ENCODE peak calls at places on chromosomes 7 and 10, in eight cellular contexts. N is left lobe of liver, D is Caco-2, B is anterior cingulate cortex, Y is NCI-H446, L is NCI-H345, A is nephron progenitor cell, I is GM18507. U is an unnamed sample.

GRCh38 chr10:32210306-32211045 is 136.5 kb downstream of the EPC1 start:
- DNase-seq in N (no peak), I (no peak), L (peak), B (no peak), A (peak), Y (no peak), D (peak), U (no peak)

GRCh38 chr7:39686261-39686924 is 63.0 kb downstream of the RALA start:
- DNase-seq in B (no peak), Y (no peak), L (no peak), A (no peak), I (peak), N (no peak), D (no peak), U (no peak)

GRCh38 chr7:92987543-92987942 is 130.2 kb downstream of the SAMD9 start:
- DNase-seq in D (no peak), A (no peak), L (no peak), B (no peak), Y (no peak), N (no peak), I (no peak), U (no peak)

GRCh38 chr7:98133621-98134266 is 27.1 kb downstream of the LMTK2 start:
- DNase-seq in A (no peak), L (no peak), B (no peak), I (no peak), D (no peak), N (no peak), Y (no peak), U (no peak)

GRCh38 chr10:103781329-103782061 is 73.9 kb downstream of the SH3PXD2A start:
- DNase-seq in N (no peak), L (peak), I (no peak), Y (no peak), B (no peak), D (peak), A (no peak), U (no peak)

GRCh38 chr7:140403878-140404564 is at the start of gene RAB19:
- DNase-seq in L (peak), A (no peak), B (no peak), D (peak), Y (no peak), N (peak), I (no peak), U (no peak)

GRCh38 chr10:958856-959255 is 27.4 kb upstream of the LARP4B start:
- DNase-seq in I (no peak), D (no peak), N (no peak), A (no peak), B (no peak), L (no peak), Y (no peak), U (no peak)

GRCh38 chr7:33137098-33137497 is 7.7 kb downstream of the BBS9 start:
- DNase-seq in A (no peak), B (no peak), Y (no peak), I (no peak), N (no peak), D (no peak), L (no peak), U (no peak)

GRCh38 chr10:110679633-110680472 is 35.7 kb downstream of the RBM20 start:
- DNase-seq in N (no peak), A (no peak), Y (no peak), B (no peak), D (no peak), I (no peak), L (no peak), U (no peak)

GRCh38 chr7:97733276-97734206 is 1.7 kb downstream of the TAC1 start:
- DNase-seq in D (peak), A (peak), Y (no peak), N (no peak), I (no peak), L (no peak), B (no peak), U (no peak)

GRCh38 chr7:130273081-130273699 is 6.5 kb downstream of the CPA2 start:
- DNase-seq in B (no peak), A (peak), Y (peak), N (no peak), I (no peak), D (no peak), L (no peak), U (no peak)

GRCh38 chr7:756928-757560 is 30.0 kb upstream of the PRKAR1B start:
- DNase-seq in N (no peak), I (no peak), L (no peak), B (no peak), A (no peak), Y (no peak), D (no peak), U (no peak)

GRCh38 chr10:100192350-100192749 is 6.5 kb upstream of the ERLIN1 start:
- DNase-seq in N (no peak), I (no peak), D (no peak), B (no peak), Y (no peak), L (no peak), A (no peak), U (no peak)

GRCh38 chr10:17022399-17022798 is 107.2 kb downstream of the CUBN start:
- DNase-seq in D (no peak), I (no peak), L (no peak), B (no peak), Y (no peak), A (no peak), N (no peak), U (no peak)

GRCh38 chr10:110275140-110275729 is 29.5 kb downstream of the SMNDC1 start:
- DNase-seq in L (no peak), B (no peak), I (no peak), Y (no peak), A (no peak), D (no peak), N (no peak), U (no peak)

GRCh38 chr10:128084991-128085390 is 41.2 kb downstream of the MKI67 start:
- DNase-seq in A (no peak), I (no peak), N (peak), L (no peak), B (no peak), Y (no peak), D (no peak), U (no peak)

U was measured in SK-N-MC.